ENCODE peak calls at places on chromosomes 16 and 17, in five cellular contexts. O, H, Q, L and B are unnamed samples.
A peak's percentile ranks its signal among the peaks of the same experiment; 100 is the strongest.

GRCh38 chr16:1990336-1991134 is 765 bp downstream of the SYNGR3 start:
- DNase-seq in L (peak; percentile 77), O (no peak), H (no peak), Q (no peak), B (no peak)

GRCh38 chr17:39776267-39776666 is 38.5 kb downstream of the GRB7 start:
- DNase-seq in L (no peak), O (no peak), H (no peak), Q (no peak), B (no peak)

GRCh38 chr16:2904922-2905240 is 6.8 kb upstream of the FLYWCH1 start:
- DNase-seq in H (no peak), L (no peak), Q (no peak), O (no peak), B (no peak)

GRCh38 chr17:1473170-1473569 is 17.1 kb upstream of the CRK start:
- DNase-seq in O (no peak), Q (no peak), H (no peak), L (no peak), B (no peak)

GRCh38 chr16:81585785-81586184 is 141.2 kb downstream of the CMIP start:
- DNase-seq in H (peak; percentile 2), L (no peak), Q (no peak), O (peak; percentile 83), B (peak; percentile 41)

GRCh38 chr16:29028457-29029167 is 43.8 kb downstream of the LAT start:
- DNase-seq in O (no peak), Q (no peak), H (no peak), L (no peak), B (no peak)

GRCh38 chr17:79364695-79365094 is 246.2 kb downstream of the RBFOX3 start:
- DNase-seq in Q (no peak), H (no peak), L (no peak), O (no peak), B (no peak)

GRCh38 chr17:39365252-39365651 is 36.2 kb downstream of the FBXL20 start:
- DNase-seq in H (no peak), O (no peak), L (no peak), Q (no peak), B (no peak)

GRCh38 chr17:37824534-37825485 is 80.0 kb upstream of the HNF1B start:
- DNase-seq in H (no peak), Q (no peak), O (peak; percentile 97), L (no peak), B (peak; percentile 96)

GRCh38 chr17:2083613-2084128 is 28.8 kb downstream of the HIC1 start:
- DNase-seq in L (peak; percentile 44), O (no peak), Q (no peak), H (no peak), B (no peak)